ENCODE peak calls at places on chromosomes 3 and 15, in six cellular contexts. One of them, this sample, is unnamed.

GRCh38 chr3:4416961-4417360 is 50.1 kb downstream of the SUMF1 start:
- ATAC-seq in K562: no peak
- ATAC-seq in GM12878: no peak
- ATAC-seq in HCT116: peak
- ATAC-seq in upper lobe of left lung: no peak
- ATAC-seq in HepG2: no peak
- ATAC-seq in this sample: no peak

GRCh38 chr3:57530071-57530608 is 14.0 kb downstream of the DNAH12 start:
- ATAC-seq in K562: no peak
- ATAC-seq in GM12878: no peak
- ATAC-seq in HCT116: peak
- ATAC-seq in upper lobe of left lung: no peak
- ATAC-seq in HepG2: peak
- ATAC-seq in this sample: no peak

GRCh38 chr3:69588170-69588569 is 151.1 kb upstream of the MITF start:
- ATAC-seq in K562: no peak
- ATAC-seq in GM12878: no peak
- ATAC-seq in HCT116: no peak
- ATAC-seq in upper lobe of left lung: no peak
- ATAC-seq in HepG2: peak
- ATAC-seq in this sample: no peak

GRCh38 chr3:152374260-152374990 is 105.7 kb downstream of the MBNL1 start:
- ATAC-seq in K562: peak
- ATAC-seq in GM12878: peak
- ATAC-seq in HCT116: no peak
- ATAC-seq in upper lobe of left lung: no peak
- ATAC-seq in HepG2: no peak
- ATAC-seq in this sample: no peak

GRCh38 chr3:177068967-177069366 is 128.3 kb downstream of the TBL1XR1 start:
- ATAC-seq in K562: no peak
- ATAC-seq in GM12878: no peak
- ATAC-seq in HCT116: no peak
- ATAC-seq in upper lobe of left lung: no peak
- ATAC-seq in HepG2: no peak
- ATAC-seq in this sample: no peak

GRCh38 chr3:127192576-127193232 is at the start of gene PRR23E:
- ATAC-seq in K562: no peak
- ATAC-seq in GM12878: no peak
- ATAC-seq in HCT116: no peak
- ATAC-seq in upper lobe of left lung: no peak
- ATAC-seq in HepG2: no peak
- ATAC-seq in this sample: no peak

GRCh38 chr15:50112488-50113186 is 6.4 kb downstream of the ATP8B4 start:
- ATAC-seq in K562: no peak
- ATAC-seq in GM12878: no peak
- ATAC-seq in HCT116: no peak
- ATAC-seq in upper lobe of left lung: no peak
- ATAC-seq in HepG2: no peak
- ATAC-seq in this sample: no peak

GRCh38 chr3:128703561-128703960 is 22.4 kb upstream of the RAB7A start:
- ATAC-seq in K562: no peak
- ATAC-seq in GM12878: no peak
- ATAC-seq in HCT116: no peak
- ATAC-seq in upper lobe of left lung: peak
- ATAC-seq in HepG2: no peak
- ATAC-seq in this sample: no peak

GRCh38 chr3:100682854-100683760 is 26.2 kb upstream of the TFG start:
- ATAC-seq in K562: peak
- ATAC-seq in GM12878: peak
- ATAC-seq in HCT116: no peak
- ATAC-seq in upper lobe of left lung: peak
- ATAC-seq in HepG2: peak
- ATAC-seq in this sample: no peak

GRCh38 chr15:89937365-89938355 is 24.9 kb upstream of the ARPIN start:
- ATAC-seq in K562: no peak
- ATAC-seq in GM12878: no peak
- ATAC-seq in HCT116: peak
- ATAC-seq in upper lobe of left lung: no peak
- ATAC-seq in HepG2: no peak
- ATAC-seq in this sample: no peak

GRCh38 chr15:101183226-101183925 is 68.5 kb downstream of the CHSY1 start:
- ATAC-seq in K562: peak
- ATAC-seq in GM12878: no peak
- ATAC-seq in HCT116: no peak
- ATAC-seq in upper lobe of left lung: peak
- ATAC-seq in HepG2: no peak
- ATAC-seq in this sample: no peak

GRCh38 chr3:24523988-24524727 is 29.5 kb upstream of the THRB start:
- ATAC-seq in K562: no peak
- ATAC-seq in GM12878: no peak
- ATAC-seq in HCT116: peak
- ATAC-seq in upper lobe of left lung: no peak
- ATAC-seq in HepG2: no peak
- ATAC-seq in this sample: no peak

GRCh38 chr15:84962975-84963374 is 18.7 kb upstream of the PDE8A start:
- ATAC-seq in K562: no peak
- ATAC-seq in GM12878: no peak
- ATAC-seq in HCT116: no peak
- ATAC-seq in upper lobe of left lung: peak
- ATAC-seq in HepG2: no peak
- ATAC-seq in this sample: no peak

GRCh38 chr15:47796339-47796738 is 79.0 kb downstream of the SEMA6D start:
- ATAC-seq in K562: no peak
- ATAC-seq in GM12878: no peak
- ATAC-seq in HCT116: no peak
- ATAC-seq in upper lobe of left lung: no peak
- ATAC-seq in HepG2: no peak
- ATAC-seq in this sample: no peak

GRCh38 chr3:53675942-53676341 is 170.3 kb downstream of the CHDH start:
- ATAC-seq in K562: no peak
- ATAC-seq in GM12878: no peak
- ATAC-seq in HCT116: no peak
- ATAC-seq in upper lobe of left lung: no peak
- ATAC-seq in HepG2: no peak
- ATAC-seq in this sample: no peak

GRCh38 chr15:41969851-41970431 is 2.4 kb downstream of the EHD4 start:
- ATAC-seq in K562: no peak
- ATAC-seq in GM12878: peak
- ATAC-seq in HCT116: no peak
- ATAC-seq in upper lobe of left lung: no peak
- ATAC-seq in HepG2: no peak
- ATAC-seq in this sample: no peak

GRCh38 chr15:78299302-78300102 is at the start of gene SKIC8:
- ATAC-seq in K562: peak
- ATAC-seq in GM12878: peak
- ATAC-seq in HCT116: peak
- ATAC-seq in upper lobe of left lung: peak
- ATAC-seq in HepG2: peak
- ATAC-seq in this sample: peak
- TF ChIP-seq POLR2A in K562: peak
- TF ChIP-seq POLR2A in GM12878: peak
- TF ChIP-seq POLR2A in HCT116: peak
- TF ChIP-seq POLR2A in upper lobe of left lung: no peak
- TF ChIP-seq POLR2A in HepG2: peak
- TF ChIP-seq POLR2A in this sample: peak

GRCh38 chr3:65170357-65171090 is 482.7 kb upstream of the ADAMTS9 start:
- ATAC-seq in K562: peak
- ATAC-seq in GM12878: no peak
- ATAC-seq in HCT116: peak
- ATAC-seq in upper lobe of left lung: peak
- ATAC-seq in HepG2: peak
- ATAC-seq in this sample: peak
- TF ChIP-seq CTCF in K562: no peak
- TF ChIP-seq CTCF in GM12878: no peak
- TF ChIP-seq CTCF in HCT116: peak
- TF ChIP-seq CTCF in upper lobe of left lung: peak
- TF ChIP-seq CTCF in HepG2: no peak
- TF ChIP-seq CTCF in this sample: peak

DNA sequence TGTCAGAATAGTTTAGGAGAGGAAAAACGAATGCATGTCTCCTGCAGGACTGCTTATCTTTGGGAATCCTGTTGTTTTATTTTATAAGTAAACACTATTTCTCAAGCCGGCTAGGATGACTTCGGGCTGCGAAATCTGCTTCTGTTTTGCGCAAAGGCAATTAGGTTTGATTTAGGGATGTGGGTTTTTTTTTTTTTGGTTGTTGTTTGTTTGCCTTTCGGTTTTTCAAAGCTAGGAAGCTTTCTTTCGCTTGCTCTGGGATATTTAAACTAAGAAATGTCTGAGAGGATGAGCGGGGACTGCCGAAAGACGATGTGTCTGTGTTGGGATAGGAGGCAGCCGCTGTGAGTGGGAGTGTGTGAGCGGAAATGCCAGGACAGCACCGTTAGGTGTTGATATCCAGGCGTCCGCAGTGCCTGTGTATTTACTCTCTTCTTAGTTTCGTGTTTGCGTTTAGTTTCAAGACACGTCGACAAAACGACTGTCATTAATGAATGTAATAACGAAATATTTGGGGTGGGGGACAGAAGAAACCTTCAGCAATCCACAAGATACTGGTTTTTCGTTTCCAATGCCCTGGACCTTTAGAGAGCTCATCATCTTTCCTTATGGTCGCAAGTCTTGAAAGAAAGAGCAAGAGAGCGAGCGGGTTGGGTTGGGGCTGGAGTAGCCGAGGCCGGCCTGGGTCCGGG is 620 bp downstream of the ISL2 start:
- ATAC-seq in K562: peak
- ATAC-seq in GM12878: no peak
- ATAC-seq in HCT116: no peak
- ATAC-seq in upper lobe of left lung: no peak
- ATAC-seq in HepG2: peak
- ATAC-seq in this sample: no peak
- TF ChIP-seq POLR2AphosphoS5 in K562: no peak
- TF ChIP-seq POLR2AphosphoS5 in GM12878: no peak
- TF ChIP-seq POLR2AphosphoS5 in HCT116: no peak
- TF ChIP-seq POLR2AphosphoS5 in upper lobe of left lung: no peak
- TF ChIP-seq POLR2AphosphoS5 in HepG2: no peak
- TF ChIP-seq POLR2AphosphoS5 in this sample: peak

DNA sequence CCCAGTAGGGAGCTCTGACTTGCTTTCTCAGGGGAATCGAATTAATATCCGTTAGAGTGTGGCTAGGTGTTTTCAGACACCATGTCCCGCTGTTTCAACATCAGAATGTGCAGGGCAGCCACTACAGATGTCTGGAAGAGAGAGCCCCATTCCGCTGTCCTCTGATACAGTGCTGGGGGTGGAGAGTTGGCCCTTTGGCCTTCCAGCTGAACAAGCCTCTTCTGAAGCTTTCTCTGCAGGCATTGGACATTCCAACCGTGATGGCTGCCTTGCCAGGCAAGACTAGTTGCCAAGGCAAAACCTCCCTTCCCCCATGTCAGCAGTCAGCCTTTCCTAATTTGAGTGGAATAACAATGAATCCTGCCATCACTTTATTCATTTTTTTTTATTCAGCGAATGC is 1.5 kb downstream of the FAH start:
- ATAC-seq in K562: no peak
- ATAC-seq in GM12878: no peak
- ATAC-seq in HCT116: no peak
- ATAC-seq in upper lobe of left lung: no peak
- ATAC-seq in HepG2: peak
- ATAC-seq in this sample: no peak
- TF ChIP-seq POLR2A in K562: no peak
- TF ChIP-seq POLR2A in GM12878: no peak
- TF ChIP-seq POLR2A in HCT116: no peak
- TF ChIP-seq POLR2A in upper lobe of left lung: no peak
- TF ChIP-seq POLR2A in HepG2: no peak
- TF ChIP-seq POLR2A in this sample: no peak

DNA sequence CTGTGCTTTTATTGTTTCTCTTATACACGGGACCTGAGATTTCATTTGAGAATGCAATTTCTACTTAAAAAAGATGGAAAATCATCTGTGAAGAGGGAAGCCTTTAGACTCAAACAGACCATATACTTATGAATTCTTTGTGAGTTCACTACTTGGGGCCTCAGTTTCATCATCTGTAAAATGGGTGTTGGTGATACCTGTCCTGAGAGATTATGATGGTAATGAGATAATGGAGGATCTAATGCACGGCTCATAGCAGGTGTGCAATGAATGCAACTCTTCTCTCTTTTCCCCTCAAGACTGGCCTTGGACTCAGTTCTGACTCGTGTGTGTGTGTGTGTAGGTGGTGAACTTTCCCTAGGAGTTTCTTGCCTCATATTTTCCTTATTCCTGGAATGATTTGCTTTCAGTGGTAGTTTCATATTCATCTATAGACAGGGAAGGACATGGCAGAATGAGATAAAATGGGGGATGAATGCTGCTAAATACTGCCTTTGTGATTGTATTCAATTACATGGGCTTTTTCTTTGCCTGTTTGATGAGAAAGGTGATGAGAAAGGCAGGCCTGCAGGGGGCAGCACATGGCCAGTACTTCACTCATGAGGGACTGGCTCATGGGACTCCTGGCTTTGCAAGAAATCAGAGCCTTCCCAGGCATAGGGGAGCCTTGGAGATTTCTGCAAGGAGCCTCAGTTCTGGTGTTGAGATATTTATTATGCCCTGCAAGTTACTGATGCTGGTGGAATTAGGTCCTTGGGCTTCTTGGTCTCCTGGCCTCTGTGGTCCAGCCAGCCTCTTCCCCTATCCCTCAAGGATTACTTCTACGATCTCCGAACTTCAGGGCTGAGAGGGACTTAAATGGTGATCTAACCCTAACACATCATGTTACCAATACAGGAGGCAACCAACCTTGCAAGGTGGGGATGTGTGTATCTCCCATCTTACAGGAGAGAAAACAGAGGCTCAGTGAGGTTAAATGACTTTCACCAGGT is 70.7 kb downstream of the RPLP1 start:
- ATAC-seq in K562: peak
- ATAC-seq in GM12878: peak
- ATAC-seq in HCT116: peak
- ATAC-seq in upper lobe of left lung: no peak
- ATAC-seq in HepG2: peak
- ATAC-seq in this sample: peak
- TF ChIP-seq CTCF in K562: peak
- TF ChIP-seq CTCF in GM12878: peak
- TF ChIP-seq CTCF in HCT116: peak
- TF ChIP-seq CTCF in upper lobe of left lung: peak
- TF ChIP-seq CTCF in HepG2: peak
- TF ChIP-seq CTCF in this sample: peak

GRCh38 chr3:142097099-142097843 is 52.1 kb downstream of the TFDP2 start:
- ATAC-seq in K562: no peak
- ATAC-seq in GM12878: no peak
- ATAC-seq in HCT116: no peak
- ATAC-seq in upper lobe of left lung: no peak
- ATAC-seq in HepG2: no peak
- ATAC-seq in this sample: no peak

GRCh38 chr3:142098974-142099373 is 50.4 kb downstream of the TFDP2 start:
- ATAC-seq in K562: peak
- ATAC-seq in GM12878: no peak
- ATAC-seq in HCT116: no peak
- ATAC-seq in upper lobe of left lung: no peak
- ATAC-seq in HepG2: no peak
- ATAC-seq in this sample: no peak

GRCh38 chr3:142095866-142096265 is 53.5 kb downstream of the TFDP2 start:
- ATAC-seq in K562: no peak
- ATAC-seq in GM12878: no peak
- ATAC-seq in HCT116: no peak
- ATAC-seq in upper lobe of left lung: no peak
- ATAC-seq in HepG2: no peak
- ATAC-seq in this sample: no peak
- TF ChIP-seq POLR2AphosphoS5 in K562: no peak
- TF ChIP-seq POLR2AphosphoS5 in GM12878: no peak
- TF ChIP-seq POLR2AphosphoS5 in HCT116: no peak
- TF ChIP-seq POLR2AphosphoS5 in upper lobe of left lung: no peak
- TF ChIP-seq POLR2AphosphoS5 in HepG2: no peak
- TF ChIP-seq POLR2AphosphoS5 in this sample: no peak

This sample was measured in gastroesophageal sphincter.